ENCODE peak calls at places on chromosome 12, in ten cellular contexts. G is IMR-90, E is NT2/D1, J is mesendoderm, L is mammary epithelial cell, Q is neuronal stem cell, M is HCT116, A is PC-3, B is HepG2, H is GM23248. R is an unnamed sample.
A peak's percentile ranks its signal among the peaks of the same experiment; 100 is the strongest.

GRCh38 chr12:58479403-58479802 is 440.9 kb downstream of the LRIG3 start:
- DNase-seq in M (no peak), G (no peak), Q (no peak), E (no peak), L (no peak), H (no peak), J (no peak), A (no peak), B (no peak), R (no peak)

GRCh38 chr12:62214847-62215246 is 45.4 kb upstream of the USP15 start:
- DNase-seq in H (no peak), G (no peak), J (no peak), B (no peak), E (no peak), Q (no peak), A (no peak), L (no peak), M (no peak), R (no peak)

GRCh38 chr12:75563351-75563750 is 51.9 kb upstream of the KRR1 start:
- DNase-seq in E (no peak), H (no peak), L (no peak), J (no peak), G (no peak), Q (no peak), B (no peak), M (no peak), A (no peak), R (no peak)

GRCh38 chr12:78120866-78121590 is 290.3 kb downstream of the NAV3 start:
- DNase-seq in Q (no peak), M (peak; percentile 33), G (peak; percentile 52), E (no peak), H (peak; percentile 62), J (no peak), L (no peak), B (no peak), A (peak; percentile 64), R (no peak)

GRCh38 chr12:69266045-69266635 is 26.8 kb downstream of the CPSF6 start:
- DNase-seq in M (no peak), H (peak; percentile 62), A (peak; percentile 70), Q (no peak), E (no peak), L (peak; percentile 79), G (peak; percentile 86), B (no peak), J (no peak), R (no peak)

GRCh38 chr12:103627189-103627855 is 40.2 kb downstream of the STAB2 start:
- DNase-seq in E (no peak), J (no peak), Q (no peak), A (no peak), L (no peak), H (peak; percentile 20), B (no peak), M (no peak), G (no peak), R (no peak)

GRCh38 chr12:44827832-44828438 is 48.2 kb downstream of the NELL2 start:
- DNase-seq in E (no peak), A (no peak), G (no peak), H (no peak), M (no peak), B (no peak), J (no peak), L (no peak), Q (no peak), R (no peak)

GRCh38 chr12:810635-811415 is 58.4 kb downstream of the WNK1 start:
- DNase-seq in A (no peak), Q (no peak), G (peak; percentile 23), B (no peak), M (no peak), J (no peak), H (peak; percentile 31), E (no peak), L (no peak), R (no peak)

GRCh38 chr12:92929957-92930356 is 862 bp upstream of the EEA1 start:
- DNase-seq in L (peak; percentile 12), E (no peak), A (no peak), G (no peak), Q (no peak), B (no peak), H (no peak), M (no peak), J (no peak), R (no peak)

GRCh38 chr12:104213952-104214351 is 1.6 kb upstream of the TXNRD1 start:
- DNase-seq in A (peak; percentile 89), J (no peak), E (no peak), B (no peak), Q (no peak), G (peak; percentile 96), H (peak; percentile 80), L (no peak), M (no peak), R (no peak)

GRCh38 chr12:71128191-71128590 is 29.6 kb downstream of the TSPAN8 start:
- DNase-seq in Q (no peak), H (no peak), G (no peak), M (no peak), L (no peak), B (no peak), A (no peak), J (peak; percentile 57), E (no peak), R (no peak)

GRCh38 chr12:57430117-57430930 is 519 bp downstream of the R3HDM2 start:
- DNase-seq in G (peak; percentile 34), J (peak; percentile 35), Q (peak; percentile 31), E (no peak), H (peak; percentile 76), L (peak; percentile 37), B (no peak), A (peak; percentile 27), M (no peak), R (peak; percentile 90)

GRCh38 chr12:88185988-88186387 is 43.9 kb downstream of the TMTC3 start:
- DNase-seq in L (peak; percentile 86), G (peak; percentile 83), B (no peak), E (no peak), M (peak; percentile 1), J (no peak), A (peak; percentile 89), H (peak; percentile 86), Q (no peak), R (no peak)

DNA sequence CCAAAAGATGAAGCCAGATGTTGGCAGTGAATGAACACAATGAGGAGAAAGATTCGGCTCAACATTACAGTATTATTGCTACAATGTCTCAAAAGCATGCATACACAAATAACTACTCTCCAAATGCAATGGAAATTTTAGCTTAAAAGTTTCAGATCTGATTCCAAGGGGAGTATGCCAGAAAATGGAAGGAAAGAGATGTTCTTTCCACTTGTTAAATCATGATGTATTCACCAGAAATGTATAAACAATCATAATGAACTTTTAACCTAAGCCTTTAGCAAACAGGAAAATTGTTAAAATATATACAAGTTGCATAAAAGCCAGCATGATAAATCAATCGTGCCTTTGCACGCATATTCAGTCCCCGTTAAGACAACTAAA is 62.1 kb downstream of the SH2B3 start:
- DNase-seq in M (no peak), J (no peak), G (peak; percentile 70), Q (no peak), E (no peak), L (no peak), A (no peak), B (no peak), H (peak; percentile 65), R (no peak)
- H3K4me1 ChIP-seq in M (no peaks in the 10 kb centered on the region), J (no peaks in the 10 kb centered on the region), G (peaks cover 15% of the 10 kb centered on the region), Q (no peaks in the 10 kb centered on the region), E (no peaks in the 10 kb centered on the region), L (no peaks in the 10 kb centered on the region), A (no peaks in the 10 kb centered on the region), B (peaks cover 15% of the 10 kb centered on the region), H (peaks cover 41% of the 10 kb centered on the region), R (no peaks in the 10 kb centered on the region)

DNA sequence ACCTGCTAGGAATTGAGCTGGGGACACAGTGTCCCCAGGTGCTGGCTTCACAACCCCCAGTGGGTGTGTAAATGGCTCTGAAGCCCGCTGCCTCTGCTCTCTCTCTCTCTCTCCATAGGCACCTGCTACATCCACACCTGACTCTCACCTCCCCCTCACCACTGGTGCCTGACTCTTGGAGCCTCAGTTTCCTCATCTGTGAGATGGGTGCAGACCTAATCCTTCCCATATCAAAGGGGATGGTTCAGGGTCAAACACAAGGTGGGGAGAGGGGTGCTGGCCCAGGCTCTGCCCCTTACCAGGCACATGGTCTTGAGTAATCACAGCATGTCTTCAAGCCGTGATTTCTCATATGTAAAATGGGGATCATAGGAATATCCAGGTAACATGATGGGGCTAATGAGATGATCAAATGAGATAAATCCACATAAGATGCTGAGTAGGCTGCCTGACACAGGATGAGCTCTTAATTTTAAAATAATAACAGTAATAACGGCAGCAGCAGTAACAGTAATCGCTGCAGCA is 37.6 kb downstream of the TESC start:
- DNase-seq in M (no peak), G (no peak), E (no peak), B (no peak), Q (no peak), H (no peak), L (no peak), J (no peak), A (no peak), R (no peak)
- H3K9ac ChIP-seq in M (no peak overlapping the region), G (no peak overlapping the region), E (no peak overlapping the region), B (no peak overlapping the region), Q (no peak overlapping the region), H (no peak overlapping the region), L (no peak overlapping the region), J (no peak overlapping the region), A (no peak overlapping the region), R (no peak overlapping the region)

GRCh38 chr12:28537474-28537873 is 347.2 kb downstream of the CCDC91 start:
- DNase-seq in Q (no peak), B (no peak), E (no peak), A (no peak), G (no peak), L (no peak), J (no peak), M (no peak), H (peak; percentile 11), R (no peak)
- H3K4me1 ChIP-seq in Q (no peaks in the 10 kb centered on the region), B (no peaks in the 10 kb centered on the region), E (no peaks in the 10 kb centered on the region), A (peaks cover 18% of the 10 kb centered on the region), G (peaks cover 7% of the 10 kb centered on the region), L (peaks cover 9% of the 10 kb centered on the region), J (no peaks in the 10 kb centered on the region), M (no peaks in the 10 kb centered on the region), H (peaks cover 33% of the 10 kb centered on the region), R (no peaks in the 10 kb centered on the region)

GRCh38 chr12:3199551-3200031 is 122.4 kb downstream of the TSPAN9 start:
- DNase-seq in L (no peak), G (peak; percentile 59), J (peak; percentile 52), A (peak; percentile 5), B (no peak), E (no peak), Q (peak; percentile 45), H (peak; percentile 56), M (no peak), R (peak; percentile 85)
- H3K9ac ChIP-seq in L (no peak overlapping the region), G (peak overlapping the region; percentile 22), J (peak overlapping the region; percentile 48), A (no peak overlapping the region), B (no peak overlapping the region), E (peak overlapping the region; percentile 74), Q (peak overlapping the region; percentile 77), H (peak overlapping the region; percentile 26), M (no peak overlapping the region), R (peak overlapping the region; percentile 30)

DNA sequence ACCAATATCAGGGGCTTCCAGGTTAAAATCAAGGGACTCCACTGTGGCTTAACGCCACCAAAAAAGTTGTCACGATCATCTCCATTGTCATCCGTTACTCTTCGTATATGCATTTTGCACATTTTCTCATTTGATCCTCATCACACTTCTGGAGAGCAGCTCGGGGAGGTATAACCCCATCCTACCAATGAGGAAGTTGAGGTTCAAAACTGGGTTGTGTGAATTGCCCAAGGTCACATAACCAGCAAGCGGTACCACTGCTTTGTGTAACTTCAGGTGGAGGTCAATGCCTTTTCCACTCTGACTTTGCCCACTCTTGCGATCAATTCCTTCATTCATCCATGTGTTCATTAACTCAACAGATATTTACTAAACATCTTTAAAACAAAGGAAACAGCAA is 71.1 kb upstream of the CCND2 start:
- DNase-seq in L (no peak), A (no peak), E (no peak), B (no peak), Q (no peak), J (no peak), G (no peak), M (no peak), H (no peak), R (no peak)
- H3K4me1 ChIP-seq in L (no peaks in the 10 kb centered on the region), A (no peaks in the 10 kb centered on the region), E (peaks cover 5% of the 10 kb centered on the region), B (no peaks in the 10 kb centered on the region), Q (no peaks in the 10 kb centered on the region), J (peaks cover 5% of the 10 kb centered on the region), G (no peaks in the 10 kb centered on the region), M (no peaks in the 10 kb centered on the region), H (no peaks in the 10 kb centered on the region), R (peaks cover 32% of the 10 kb centered on the region)